ENCODE peak calls at places on chromosomes 4 and X, in six cellular contexts. U, W, Z, M, E and C are unnamed samples.

GRCh38 chrX:103530540-103530939 is 11.3 kb upstream of the RAB40A start:
- DNase-seq in U (no peak), W (no peak), Z (no peak), M (no peak), E (no peak), C (peak)

GRCh38 chr4:184514121-184514988 is 40.0 kb upstream of the IRF2 start:
- DNase-seq in U (peak), W (peak), Z (peak), M (peak), E (peak), C (peak)

GRCh38 chr4:54318904-54319303 is 89.8 kb downstream of the PDGFRA start:
- DNase-seq in U (peak), W (peak), Z (no peak), M (peak), E (peak), C (peak)

GRCh38 chr4:147843162-147843561 is 111.3 kb downstream of the ARHGAP10 start:
- DNase-seq in U (no peak), W (no peak), Z (no peak), M (peak), E (no peak), C (no peak)

GRCh38 chr4:3859571-3859970 is 93.4 kb downstream of the ADRA2C start:
- DNase-seq in U (no peak), W (no peak), Z (no peak), M (no peak), E (no peak), C (no peak)

GRCh38 chr4:54384563-54384962 is 155.5 kb downstream of the PDGFRA start:
- DNase-seq in U (peak), W (peak), Z (no peak), M (peak), E (peak), C (peak)

GRCh38 chr4:124974163-124974562 is 261.6 kb upstream of the ANKRD50 start:
- DNase-seq in U (no peak), W (no peak), Z (no peak), M (no peak), E (no peak), C (no peak)

GRCh38 chr4:68070302-68070701 is 59.4 kb downstream of the TMPRSS11F start:
- DNase-seq in U (no peak), W (no peak), Z (no peak), M (no peak), E (no peak), C (no peak)

GRCh38 chrX:115564243-115564642 is 3.3 kb downstream of the PLS3 start:
- DNase-seq in U (no peak), W (no peak), Z (no peak), M (no peak), E (peak), C (no peak)

GRCh38 chr4:53847935-53848334 is 216.5 kb downstream of the CHIC2 start:
- DNase-seq in U (no peak), W (no peak), Z (no peak), M (peak), E (no peak), C (no peak)

GRCh38 chrX:123835661-123836371 is 24.0 kb upstream of the XIAP start:
- DNase-seq in U (no peak), W (peak), Z (no peak), M (peak), E (peak), C (peak)

GRCh38 chrX:53686151-53686885 is at the start of gene HUWE1:
- DNase-seq in U (peak), W (peak), Z (peak), M (peak), E (peak), C (peak)

GRCh38 chrX:83022020-83022419 is 486.1 kb upstream of the POU3F4 start:
- DNase-seq in U (no peak), W (no peak), Z (no peak), M (no peak), E (no peak), C (no peak)

GRCh38 chr4:132266374-132266773 is 882.7 kb upstream of the PCDH10 start:
- DNase-seq in U (no peak), W (no peak), Z (no peak), M (no peak), E (no peak), C (no peak)

GRCh38 chr4:151658959-151659593 is 101.7 kb downstream of the GATB start:
- DNase-seq in U (no peak), W (peak), Z (no peak), M (no peak), E (peak), C (peak)

GRCh38 chr4:87806520-87806919 is 7.2 kb downstream of the IBSP start:
- DNase-seq in U (no peak), W (peak), Z (no peak), M (no peak), E (no peak), C (peak)

GRCh38 chr4:63302792-63303191 is 1106.5 kb downstream of the TECRL start:
- DNase-seq in U (no peak), W (no peak), Z (no peak), M (no peak), E (no peak), C (no peak)

GRCh38 chr4:2598661-2599654 is 62.5 kb downstream of the FAM193A start:
- DNase-seq in U (no peak), W (peak), Z (no peak), M (no peak), E (no peak), C (no peak)

GRCh38 chrX:51747671-51748070 is 4.4 kb downstream of the GSPT2 start:
- DNase-seq in U (no peak), W (peak), Z (no peak), M (no peak), E (peak), C (peak)

GRCh38 chr4:104973708-104974107 is 173.0 kb upstream of the TET2 start:
- DNase-seq in U (no peak), W (no peak), Z (no peak), M (no peak), E (no peak), C (no peak)

GRCh38 chr4:12965334-12965733 is 518.8 kb downstream of the RAB28 start:
- DNase-seq in U (peak), W (no peak), Z (no peak), M (no peak), E (no peak), C (no peak)

GRCh38 chr4:42359686-42360085 is 37.6 kb upstream of the SHISA3 start:
- DNase-seq in U (no peak), W (peak), Z (no peak), M (no peak), E (peak), C (peak)

GRCh38 chr4:52661966-52662705 is 3.0 kb upstream of the USP46 start:
- DNase-seq in U (no peak), W (no peak), Z (no peak), M (no peak), E (no peak), C (peak)

GRCh38 chr4:140018931-140019618 is 134.9 kb downstream of the MAML3 start:
- DNase-seq in U (no peak), W (no peak), Z (no peak), M (peak), E (no peak), C (peak)

GRCh38 chr4:80017125-80017854 is 55.7 kb downstream of the ANTXR2 start:
- DNase-seq in U (no peak), W (peak), Z (no peak), M (no peak), E (peak), C (peak)

GRCh38 chr4:11343536-11343935 is 85.2 kb downstream of the HS3ST1 start:
- DNase-seq in U (no peak), W (no peak), Z (no peak), M (no peak), E (no peak), C (no peak)

GRCh38 chr4:146932111-146932510 is 13.6 kb downstream of the TTC29 start:
- DNase-seq in U (no peak), W (peak), Z (no peak), M (no peak), E (no peak), C (no peak)

GRCh38 chrX:24392709-24393108 is 32.3 kb downstream of the SUPT20HL1 start:
- DNase-seq in U (no peak), W (no peak), Z (peak), M (no peak), E (peak), C (peak)

GRCh38 chrX:153551135-153551534 is 33.7 kb downstream of the ATP2B3 start:
- DNase-seq in U (no peak), W (peak), Z (no peak), M (no peak), E (peak), C (peak)

GRCh38 chrX:28058906-28059305 is 77.7 kb upstream of the DCAF8L1 start:
- DNase-seq in U (no peak), W (no peak), Z (no peak), M (no peak), E (no peak), C (no peak)

GRCh38 chr4:1137063-1137771 is 23.9 kb upstream of the RNF212 start:
- DNase-seq in U (no peak), W (peak), Z (no peak), M (no peak), E (peak), C (no peak)

GRCh38 chrX:9647475-9647874 is 118.2 kb downstream of the GPR143 start:
- DNase-seq in U (no peak), W (no peak), Z (no peak), M (no peak), E (no peak), C (no peak)

GRCh38 chr4:121192500-121192899 is 28.4 kb upstream of the TNIP3 start:
- DNase-seq in U (peak), W (peak), Z (no peak), M (peak), E (peak), C (peak)

GRCh38 chr4:180870623-180871022 is 1372.6 kb upstream of the TENM3 start:
- DNase-seq in U (no peak), W (no peak), Z (no peak), M (no peak), E (no peak), C (no peak)

GRCh38 chrX:114344756-114345155 is 239.1 kb upstream of the HTR2C start:
- DNase-seq in U (peak), W (peak), Z (no peak), M (peak), E (peak), C (peak)

GRCh38 chr4:101175896-101176676 is 171.2 kb downstream of the PPP3CA start:
- DNase-seq in U (no peak), W (no peak), Z (peak), M (no peak), E (no peak), C (no peak)

GRCh38 chr4:128220286-128221235 is 67.1 kb downstream of the PGRMC2 start:
- DNase-seq in U (no peak), W (peak), Z (no peak), M (no peak), E (peak), C (peak)
- TF ChIP-seq CTCF in U (peak), W (peak), Z (peak), M (peak), E (peak), C (peak)

GRCh38 chrX:150712619-150713018 is 19.4 kb downstream of the MTMR1 start:
- DNase-seq in U (no peak), W (no peak), Z (no peak), M (no peak), E (no peak), C (no peak)
- H3K4me3 ChIP-seq in U (no peak), W (no peak), Z (no peak), M (no peak), E (no peak), C (no peak)

GRCh38 chr4:177107288-177107901 is 202.3 kb upstream of the NEIL3 start:
- DNase-seq in U (no peak), W (peak), Z (no peak), M (no peak), E (peak), C (peak)

GRCh38 chr4:177109769-177110168 is 199.9 kb upstream of the NEIL3 start:
- DNase-seq in U (no peak), W (no peak), Z (no peak), M (no peak), E (no peak), C (no peak)

GRCh38 chr4:177105526-177105925 is 204.1 kb upstream of the NEIL3 start:
- DNase-seq in U (no peak), W (peak), Z (no peak), M (no peak), E (peak), C (peak)

GRCh38 chr4:177108708-177109107 is 201.0 kb upstream of the NEIL3 start:
- DNase-seq in U (peak), W (peak), Z (no peak), M (no peak), E (peak), C (peak)
- TF ChIP-seq CTCF in U (peak), W (peak), Z (no peak), M (peak), E (peak), C (peak)

DNA sequence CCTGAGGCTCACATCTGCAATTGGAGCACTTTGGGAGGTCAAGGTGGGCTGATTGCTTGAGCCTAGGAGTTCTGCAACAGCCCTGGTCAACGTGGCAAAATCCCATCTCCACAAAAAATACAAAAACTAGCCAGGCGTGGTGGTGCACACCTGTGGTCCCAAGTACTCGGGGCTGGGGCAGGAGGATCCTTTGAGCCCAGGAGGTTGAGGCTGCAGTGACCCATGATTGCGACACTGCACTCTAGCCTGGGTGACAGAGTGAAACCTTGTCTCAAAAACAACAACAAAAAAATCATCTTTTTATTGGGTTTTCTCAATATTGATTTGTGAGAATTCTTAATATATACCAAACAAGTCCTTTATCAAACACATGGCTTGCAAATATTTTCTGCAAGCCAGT is 64.9 kb downstream of the ANKRD17 start:
- DNase-seq in U (no peak), W (no peak), Z (no peak), M (no peak), E (no peak), C (no peak)
- H3K4me3 ChIP-seq in U (no peak), W (no peak), Z (no peak), M (no peak), E (no peak), C (no peak)